ENCODE peak calls at places on chromosomes 5 and 9, in four cellular contexts. K is A549, S is H1, Y is IMR-90. P is an unnamed sample.

GRCh38 chr9:35760651-35761050 is 6.6 kb upstream of the MSMP start:
- DNase-seq in K (no peak), S (no peak), Y (peak), P (no peak)

GRCh38 chr9:76086521-76086920 is 196.0 kb downstream of the PCSK5 start:
- DNase-seq in Y (peak), K (no peak), S (no peak), P (no peak)

GRCh38 chr5:68683632-68684035 is 410.2 kb upstream of the SLC30A5 start:
- DNase-seq in Y (peak), S (no peak), K (peak), P (peak)

GRCh38 chr9:110526426-110526825 is 53.1 kb downstream of the SVEP1 start:
- DNase-seq in Y (peak), K (no peak), S (no peak), P (no peak)

GRCh38 chr9:88783613-88784230 is 207.5 kb upstream of the S1PR3 start:
- DNase-seq in Y (no peak), K (no peak), S (peak), P (no peak)

GRCh38 chr9:115524467-115525059 is 406.6 kb upstream of the TNC start:
- DNase-seq in S (no peak), Y (peak), K (peak), P (peak)

GRCh38 chr9:33081128-33081851 is 4.8 kb upstream of the SMU1 start:
- DNase-seq in Y (peak), S (no peak), K (peak), P (peak)

GRCh38 chr5:61665939-61666621 is 334.0 kb downstream of the ZSWIM6 start:
- DNase-seq in S (no peak), K (no peak), Y (no peak), P (no peak)

GRCh38 chr9:81848472-81848871 is 79.8 kb upstream of the SPATA31D4 start:
- DNase-seq in Y (peak), S (no peak), K (no peak), P (no peak)

GRCh38 chr5:149389552-149390495 is 10.7 kb upstream of the IL17B start:
- DNase-seq in Y (no peak), S (no peak), K (no peak), P (no peak)

GRCh38 chr5:1983919-1984695 is 101.4 kb upstream of the IRX4 start:
- DNase-seq in K (no peak), S (no peak), Y (no peak), P (no peak)

GRCh38 chr9:127970401-127971313 is 10.1 kb downstream of the EEIG1 start:
- DNase-seq in K (no peak), Y (no peak), S (no peak), P (no peak)

GRCh38 chr9:18442629-18443491 is 31.1 kb upstream of the ADAMTSL1 start:
- DNase-seq in Y (peak), S (peak), K (peak), P (peak)

GRCh38 chr5:85334-85995 is 6.5 kb upstream of the PLEKHG4B start:
- DNase-seq in S (no peak), K (no peak), Y (no peak), P (no peak)

GRCh38 chr5:5179597-5179996 is 39.5 kb downstream of the ADAMTS16 start:
- DNase-seq in K (no peak), S (peak), Y (no peak), P (no peak)

GRCh38 chr9:95261890-95262289 is 55.6 kb downstream of the FANCC start:
- DNase-seq in S (no peak), Y (peak), K (no peak), P (no peak)

GRCh38 chr9:78014776-78015175 is 16.8 kb downstream of the GNAQ start:
- DNase-seq in Y (peak), S (no peak), K (no peak), P (no peak)

GRCh38 chr9:33186457-33187168 is 19.5 kb upstream of the B4GALT1 start:
- DNase-seq in K (no peak), Y (peak), S (no peak), P (no peak)

DNA sequence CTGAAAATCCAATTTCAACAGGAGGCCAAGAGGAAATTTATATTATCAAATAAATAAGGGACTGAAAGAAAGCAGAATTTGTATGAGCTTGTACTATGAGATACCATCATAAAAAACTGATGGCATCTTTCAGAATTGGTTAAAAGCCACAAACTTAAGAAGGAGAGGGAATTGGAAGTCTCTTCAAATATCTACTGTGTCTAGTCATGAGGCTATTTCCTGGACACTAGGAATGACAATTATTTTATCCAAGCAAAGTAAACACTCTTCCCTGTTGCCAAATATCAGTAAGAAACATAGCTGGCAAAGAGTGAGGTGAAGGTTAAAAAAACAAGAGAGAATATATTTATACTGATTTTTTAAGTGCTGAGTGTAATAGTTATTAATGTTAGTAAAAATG is 101.5 kb upstream of the ARRDC3 start:
- DNase-seq in K (no peak), Y (no peak), S (no peak), P (no peak)
- TF ChIP-seq CEBPB in K (no peak), Y (no peak), S (no peak), P (no peak)

GRCh38 chr5:59190746-59191145 is 607.9 kb downstream of the RAB3C start:
- DNase-seq in Y (no peak), S (no peak), K (no peak), P (no peak)

GRCh38 chr5:59189482-59189881 is 606.6 kb downstream of the RAB3C start:
- DNase-seq in S (no peak), K (no peak), Y (no peak), P (no peak)

GRCh38 chr5:59197911-59198310 is 615.0 kb downstream of the RAB3C start:
- DNase-seq in K (no peak), S (no peak), Y (no peak), P (no peak)

GRCh38 chr5:59198365-59198764 is 615.5 kb downstream of the RAB3C start:
- DNase-seq in K (no peak), S (no peak), Y (no peak), P (no peak)

DNA sequence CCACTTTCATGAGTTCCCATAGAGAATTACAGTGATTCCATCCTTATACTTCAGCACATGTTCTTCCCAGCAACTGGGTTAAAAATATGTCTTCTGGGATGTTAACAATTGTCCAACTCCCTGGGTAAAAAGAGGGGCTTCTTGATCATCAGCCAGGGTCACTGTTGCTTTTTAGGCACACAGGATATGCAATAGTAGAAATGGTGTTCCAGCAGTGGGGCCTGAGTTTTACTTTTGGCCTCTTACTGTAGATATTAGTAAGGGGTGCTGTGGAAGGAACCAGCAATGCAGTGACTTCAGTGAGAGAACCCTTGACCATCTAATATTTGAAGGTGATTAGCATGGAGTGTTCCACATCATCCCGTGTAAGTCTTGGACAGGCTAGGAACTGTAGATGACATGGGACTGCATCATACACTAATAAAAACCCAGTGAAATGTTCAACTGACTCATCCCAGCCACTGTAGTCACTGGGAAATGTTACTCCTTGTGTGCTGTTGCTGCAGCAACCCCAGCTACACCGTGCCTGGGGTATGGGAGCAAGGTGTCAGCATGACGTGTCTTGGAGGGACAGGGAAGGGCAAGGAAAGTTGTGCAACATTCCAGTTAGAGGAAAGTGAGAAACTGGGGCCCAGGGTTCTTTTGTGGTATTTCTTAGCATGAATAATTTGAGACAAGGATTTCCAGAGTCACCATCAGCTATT is 610.9 kb downstream of the RAB3C start:
- DNase-seq in S (no peak), Y (peak), K (peak), P (no peak)
- TF ChIP-seq CEBPB in S (no peak), Y (peak), K (peak), P (peak)

GRCh38 chr5:139861889-139862207 is 66.2 kb downstream of the PSD2 start:
- DNase-seq in Y (no peak), K (no peak), S (no peak), P (no peak)

GRCh38 chr5:139862803-139863202 is 67.2 kb downstream of the PSD2 start:
- DNase-seq in S (no peak), K (no peak), Y (no peak), P (no peak)

GRCh38 chr5:139863361-139863760 is 67.8 kb downstream of the PSD2 start:
- DNase-seq in K (no peak), Y (no peak), S (no peak), P (no peak)

GRCh38 chr5:139861021-139861888 is 65.6 kb downstream of the PSD2 start:
- DNase-seq in K (no peak), S (no peak), Y (no peak), P (no peak)

GRCh38 chr5:139862313-139862712 is 66.7 kb downstream of the PSD2 start:
- DNase-seq in K (no peak), S (no peak), Y (peak), P (no peak)
- TF ChIP-seq CEBPB in K (no peak), S (no peak), Y (no peak), P (no peak)

GRCh38 chr5:40796487-40796889 is 1.7 kb downstream of the PRKAA1 start:
- DNase-seq in S (no peak), Y (peak), K (no peak), P (no peak)
- TF ChIP-seq CEBPB in S (no peak), Y (peak), K (no peak), P (no peak)

GRCh38 chr9:96378187-96378586 is 5.3 kb downstream of the SLC35D2 start:
- DNase-seq in S (no peak), Y (no peak), K (no peak), P (no peak)
- TF ChIP-seq CEBPB in S (no peak), Y (no peak), K (no peak), P (peak)

GRCh38 chr5:6862306-6862705 is 149.1 kb downstream of the TENT4A start:
- DNase-seq in Y (no peak), S (no peak), K (no peak), P (no peak)
- TF ChIP-seq CEBPB in Y (no peak), S (no peak), K (no peak), P (no peak)